ENCODE peak calls at places on chromosomes 12 and 14, in nine cellular contexts. Y is A549; F is PC-3; D is CD4-positive, CD25-positive, alpha-beta regulatory T cell; J is CD8-positive, alpha-beta T cell; L is transverse colon; T is aorta; B is kidney; U is psoas muscle. M is an unnamed sample. For H3K4me1, the result is how much of the 10 kb centered on the place peaks cover.

GRCh38 chr14:65357091-65357490 is 55.4 kb upstream of the FUT8 start:
- DNase-seq in F (peak), Y (no peak), L (no peak), T (no peak), U (no peak), J (no peak), B (no peak), D (no peak), M (no peak)

GRCh38 chr12:105289114-105289904 is 41.2 kb upstream of the C12orf75 start:
- DNase-seq in Y (no peak), L (no peak), T (no peak), B (no peak), D (no peak), F (peak), U (no peak), J (no peak), M (no peak)

GRCh38 chr14:21408152-21408551 is 24.3 kb upstream of the SUPT16H start:
- DNase-seq in U (no peak), B (no peak), Y (peak), J (no peak), F (peak), D (no peak), T (no peak), L (no peak), M (no peak)

GRCh38 chr14:37051153-37051552 is 121.3 kb downstream of the SLC25A21 start:
- DNase-seq in Y (no peak), J (no peak), D (no peak), B (no peak), U (no peak), L (no peak), F (peak), T (no peak), M (no peak)

GRCh38 chr14:36493761-36494160 is 26.3 kb downstream of the NKX2-1 start:
- DNase-seq in D (no peak), B (no peak), L (no peak), Y (no peak), U (no peak), F (no peak), J (no peak), T (no peak), M (no peak)

GRCh38 chr12:109710747-109711595 is 2.7 kb upstream of the FAM222A start:
- DNase-seq in U (no peak), F (no peak), B (no peak), L (no peak), J (no peak), Y (peak), D (no peak), T (no peak), M (no peak)

GRCh38 chr12:101939306-101939705 is 61.9 kb downstream of the DRAM1 start:
- DNase-seq in J (no peak), U (no peak), F (no peak), Y (no peak), D (no peak), B (no peak), T (no peak), L (no peak), M (no peak)

GRCh38 chr14:77044776-77045569 is 16.5 kb upstream of the IRF2BPL start:
- DNase-seq in L (peak), D (no peak), B (peak), J (no peak), T (peak), F (peak), U (peak), Y (peak), M (peak)

GRCh38 chr12:92945659-92946220 is 16.6 kb upstream of the EEA1 start:
- DNase-seq in U (no peak), Y (no peak), D (no peak), L (no peak), F (no peak), T (no peak), B (no peak), J (no peak), M (peak)

GRCh38 chr14:106442857-106443256 is 916.5 kb downstream of the TMEM121 start:
- DNase-seq in Y (no peak), B (no peak), D (peak), J (peak), L (no peak), T (no peak), U (no peak), F (no peak), M (no peak)

GRCh38 chr14:99191663-99192621 is 80.1 kb downstream of the BCL11B start:
- DNase-seq in Y (no peak), U (peak), L (peak), D (peak), J (peak), T (peak), F (peak), B (peak), M (peak)

GRCh38 chr14:21244546-21244945 is 24.7 kb downstream of the HNRNPC start:
- DNase-seq in L (no peak), Y (no peak), T (no peak), J (no peak), U (no peak), F (no peak), D (no peak), B (no peak), M (no peak)

GRCh38 chr12:91381309-91381804 is 198.7 kb upstream of the DCN start:
- DNase-seq in F (peak), U (no peak), B (peak), D (no peak), Y (peak), L (no peak), T (no peak), J (no peak), M (no peak)

GRCh38 chr12:95763809-95764253 is 26.7 kb downstream of the NTN4 start:
- DNase-seq in L (no peak), Y (peak), U (peak), T (no peak), D (no peak), J (no peak), B (no peak), F (peak), M (no peak)

GRCh38 chr12:116982721-116983502 is 72.2 kb downstream of the FBXW8 start:
- DNase-seq in B (no peak), L (no peak), Y (no peak), J (no peak), T (no peak), U (no peak), F (no peak), D (no peak), M (no peak)

GRCh38 chr14:72704507-72704906 is 189.4 kb downstream of the DPF3 start:
- DNase-seq in D (no peak), L (no peak), Y (no peak), B (no peak), J (no peak), T (no peak), U (no peak), F (no peak), M (no peak)

GRCh38 chr12:71440393-71441349 is 1.1 kb downstream of the LGR5 start:
- DNase-seq in L (peak), T (peak), D (no peak), B (no peak), F (no peak), U (peak), J (no peak), Y (peak), M (peak)

GRCh38 chr12:50387487-50387886 is 8.9 kb downstream of the FAM186A start:
- DNase-seq in U (no peak), L (no peak), J (no peak), D (no peak), B (no peak), T (no peak), F (no peak), Y (no peak), M (no peak)

GRCh38 chr12:50799908-50800307 is 36.0 kb downstream of the ATF1 start:
- DNase-seq in B (no peak), T (no peak), J (no peak), F (no peak), Y (peak), L (no peak), D (no peak), U (no peak), M (no peak)

GRCh38 chr12:25723286-25723685 is 170.2 kb upstream of the LMNTD1 start:
- DNase-seq in D (no peak), B (no peak), Y (no peak), T (no peak), U (no peak), J (no peak), F (no peak), L (no peak), M (no peak)

GRCh38 chr14:104103061-104104005 is 17.8 kb downstream of the ASPG start:
- DNase-seq in F (no peak), B (peak), L (peak), D (no peak), U (peak), Y (no peak), T (peak), J (no peak), M (peak)

GRCh38 chr12:132718644-132719043 is 8.0 kb downstream of the PGAM5 start:
- DNase-seq in F (no peak), U (no peak), L (no peak), D (no peak), J (no peak), B (no peak), Y (no peak), T (no peak), M (no peak)

GRCh38 chr12:89040146-89040964 is 311.9 kb downstream of the DUSP6 start:
- DNase-seq in T (peak), Y (no peak), L (peak), D (peak), F (peak), J (peak), B (peak), U (peak), M (peak)

GRCh38 chr12:130179191-130179590 is 16.9 kb downstream of the FZD10 start:
- DNase-seq in L (no peak), D (no peak), T (peak), U (no peak), Y (no peak), F (no peak), B (no peak), J (no peak), M (no peak)

GRCh38 chr14:80636071-80636470 is 305.5 kb downstream of the CEP128 start:
- DNase-seq in B (no peak), F (peak), U (no peak), Y (peak), L (no peak), J (no peak), D (no peak), T (no peak), M (no peak)

GRCh38 chr12:132622437-132623071 is 4.0 kb downstream of the P2RX2 start:
- DNase-seq in J (no peak), L (no peak), T (no peak), D (no peak), B (peak), U (peak), F (peak), Y (no peak), M (no peak)

GRCh38 chr12:107251288-107251687 is 157.9 kb upstream of the CRY1 start:
- DNase-seq in F (no peak), B (no peak), J (no peak), U (no peak), L (no peak), T (no peak), D (no peak), Y (no peak), M (no peak)

GRCh38 chr14:81137316-81137715 is 83.4 kb downstream of the GTF2A1 start:
- DNase-seq in T (no peak), D (no peak), B (no peak), L (no peak), F (peak), J (no peak), U (no peak), Y (peak), M (no peak)

GRCh38 chr14:53840444-53840843 is 116.2 kb downstream of the BMP4 start:
- DNase-seq in F (peak), L (no peak), J (no peak), D (no peak), T (no peak), Y (peak), U (no peak), B (no peak), M (no peak)

GRCh38 chr14:83255727-83256090 is 1722.1 kb upstream of the SEL1L start:
- DNase-seq in F (no peak), L (no peak), U (no peak), J (no peak), T (no peak), Y (no peak), B (no peak), D (no peak), M (no peak)

GRCh38 chr12:70598467-70599194 is 38.6 kb downstream of the PTPRB start:
- DNase-seq in D (no peak), J (no peak), Y (no peak), L (no peak), U (no peak), T (no peak), B (no peak), F (no peak), M (no peak)

GRCh38 chr12:111105294-111105693 is 184.9 kb upstream of the MYL2 start:
- DNase-seq in U (no peak), T (no peak), D (no peak), L (no peak), J (no peak), Y (no peak), B (no peak), F (no peak), M (peak)

GRCh38 chr12:129081755-129082250 is 228.5 kb downstream of the GLT1D1 start:
- DNase-seq in J (no peak), U (peak), T (no peak), D (no peak), F (no peak), Y (no peak), L (no peak), B (no peak), M (no peak)

GRCh38 chr12:104698871-104699270 is 242.1 kb downstream of the CHST11 start:
- DNase-seq in F (peak), J (no peak), L (no peak), U (no peak), B (no peak), T (no peak), Y (no peak), D (no peak), M (no peak)

GRCh38 chr12:114213055-114213561 is 192.8 kb downstream of the TBX5 start:
- DNase-seq in T (no peak), D (no peak), B (no peak), J (no peak), L (no peak), Y (peak), F (peak), U (no peak), M (no peak)

GRCh38 chr12:122793685-122794106 is 19.3 kb downstream of the CCDC62 start:
- DNase-seq in T (no peak), U (no peak), B (no peak), L (no peak), D (peak), Y (peak), J (no peak), F (peak), M (no peak)

GRCh38 chr12:112357214-112357613 is 25.0 kb downstream of the HECTD4 start:
- DNase-seq in B (no peak), D (no peak), L (no peak), J (no peak), Y (no peak), F (no peak), U (no peak), T (no peak), M (no peak)

GRCh38 chr12:72057330-72057911 is 118.8 kb downstream of the TPH2 start:
- DNase-seq in U (no peak), L (no peak), D (no peak), B (no peak), Y (no peak), J (no peak), F (no peak), T (no peak), M (no peak)

GRCh38 chr12:120247621-120248030 is 17.9 kb downstream of the PXN start:
- DNase-seq in U (no peak), B (no peak), D (no peak), F (peak), L (no peak), T (no peak), Y (peak), J (no peak), M (no peak)
- H3K4me1 ChIP-seq in U (half or more), B (under half), D (half or more), F (under half), L (under half), T (under half), Y (half or more), J (half or more), M (under half)

DNA sequence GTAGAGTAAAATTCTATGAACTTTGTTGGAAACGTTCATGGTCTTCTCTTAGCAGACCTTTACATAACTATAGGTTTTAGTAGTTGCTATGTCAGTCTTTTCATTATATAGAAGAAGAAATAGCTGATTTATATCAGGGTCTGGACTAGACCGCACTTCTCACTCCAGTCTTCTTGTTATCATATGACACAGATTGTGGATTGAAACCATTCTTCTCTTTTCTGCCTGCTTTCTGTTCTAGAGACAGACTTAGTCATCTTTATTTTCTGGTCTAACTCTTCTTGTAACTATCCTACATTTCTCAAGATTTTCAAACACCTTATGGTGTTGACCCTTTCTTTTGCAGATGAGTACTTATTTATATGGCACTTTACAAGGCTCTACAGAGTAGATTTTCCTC is 55.7 kb downstream of the PCNX1 start:
- DNase-seq in U (no peak), L (no peak), J (no peak), F (no peak), T (no peak), B (no peak), D (no peak), Y (no peak), M (no peak)
- H3K4me1 ChIP-seq in U (under half), L (under half), J (under half), F (under half), T (under half), B (under half), D (under half), Y (under half), M (under half)

DNA sequence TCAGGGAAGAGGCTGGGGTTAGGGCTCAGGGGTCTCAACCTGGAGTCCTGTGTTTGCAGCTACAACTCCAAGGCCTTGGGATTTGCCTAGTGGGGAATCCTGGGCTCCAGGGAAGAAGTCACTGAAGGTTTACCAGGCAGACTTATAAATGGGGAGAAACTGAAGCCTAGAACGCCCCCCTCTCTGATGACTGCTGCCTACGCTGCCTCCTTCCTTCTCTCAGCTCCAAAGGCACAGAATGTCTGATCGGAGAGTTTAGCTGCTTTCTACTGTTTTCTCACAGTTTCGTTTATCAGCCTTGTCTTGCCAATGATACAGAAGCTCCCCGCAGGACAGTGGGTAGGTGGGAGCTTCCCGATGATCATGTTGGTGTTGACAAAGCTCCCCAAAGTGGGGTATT is 101.7 kb downstream of the CACNA1C start:
- DNase-seq in F (no peak), Y (no peak), J (no peak), B (no peak), L (no peak), U (no peak), T (no peak), D (no peak), M (no peak)
- H3K4me1 ChIP-seq in F (under half), Y (under half), J (under half), B (under half), L (under half), U (under half), T (under half), D (under half), M (under half)

GRCh38 chr14:101411770-101412169 is 149.5 kb upstream of the DIO3 start:
- DNase-seq in D (no peak), U (no peak), Y (no peak), F (no peak), B (no peak), T (no peak), L (no peak), J (no peak), M (no peak)
- H3K4me1 ChIP-seq in D (under half), U (under half), Y (under half), F (under half), B (under half), T (under half), L (under half), J (under half), M (under half)

GRCh38 chr12:8948711-8949524 is 527 bp downstream of the M6PR start:
- DNase-seq in U (no peak), J (peak), F (peak), D (peak), Y (peak), B (no peak), L (peak), T (no peak), M (no peak)

GRCh38 chr12:8947737-8948136 is 1.7 kb downstream of the M6PR start:
- DNase-seq in F (no peak), D (no peak), U (no peak), Y (no peak), T (no peak), B (no peak), L (no peak), J (no peak), M (no peak)

GRCh38 chr12:8946733-8947132 is 2.7 kb downstream of the M6PR start:
- DNase-seq in F (no peak), J (no peak), B (no peak), L (no peak), U (no peak), D (no peak), T (no peak), Y (no peak), M (no peak)

GRCh38 chr12:8941691-8942478 is 7.6 kb downstream of the M6PR start:
- DNase-seq in U (no peak), Y (no peak), J (no peak), T (no peak), F (no peak), B (no peak), L (no peak), D (no peak), M (no peak)

DNA sequence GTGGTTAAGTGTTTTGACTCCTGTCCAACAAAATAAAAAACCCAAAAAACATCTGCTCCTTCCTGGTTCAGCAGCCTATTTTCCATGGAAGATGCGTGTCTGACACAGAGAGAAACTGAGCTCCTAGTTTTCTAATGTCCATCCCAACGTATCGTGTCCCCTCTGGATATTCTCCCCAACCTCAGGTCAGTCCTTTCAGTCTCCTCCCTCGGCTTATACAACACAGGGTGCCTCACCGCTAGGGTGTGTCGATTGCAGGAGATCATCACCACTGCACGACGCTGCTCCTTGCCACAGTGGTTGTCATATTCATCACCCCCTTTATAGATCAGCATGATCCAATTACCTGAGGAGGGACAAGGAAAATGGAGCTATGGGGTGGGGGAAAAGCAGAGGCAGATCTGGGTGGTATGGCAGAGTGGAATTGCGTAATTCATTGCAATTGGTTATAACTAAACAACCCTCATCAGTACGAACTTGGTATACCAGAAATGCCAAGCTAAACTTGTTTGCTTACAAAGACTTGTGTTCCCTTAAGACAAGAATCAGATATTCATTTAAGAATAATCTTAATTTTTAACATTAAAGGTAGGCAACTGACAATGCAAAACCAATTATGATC is 5.8 kb downstream of the M6PR start:
- DNase-seq in B (no peak), J (no peak), U (no peak), Y (no peak), L (no peak), F (no peak), T (no peak), D (no peak), M (no peak)
- H3K4me1 ChIP-seq in B (under half), J (under half), U (under half), Y (under half), L (under half), F (under half), T (under half), D (under half), M (under half)